ENCODE peak calls at places on chromosomes 5 and 9, in eight cellular contexts. Q is suprapubic skin, C is uterus, R is A549, Y is sigmoid colon, W is breast epithelium, P is ovary, S is heart left ventricle. V is an unnamed sample.

GRCh38 chr9:131276107-131276888 is at the start of gene FAM78A:
- DNase-seq in S (peak), Y (no peak), W (no peak), C (no peak), R (no peak), Q (no peak), P (peak), V (peak)

GRCh38 chr9:69916950-69917349 is 96.3 kb downstream of the CFAP95 start:
- DNase-seq in R (no peak), Y (no peak), W (no peak), Q (no peak), S (no peak), C (no peak), P (no peak), V (no peak)

GRCh38 chr9:34203275-34204010 is 24.6 kb downstream of the UBAP1 start:
- DNase-seq in Q (no peak), P (no peak), C (no peak), R (no peak), Y (no peak), S (no peak), W (no peak), V (no peak)

GRCh38 chr9:81499021-81499454 is 190.3 kb downstream of the TLE1 start:
- DNase-seq in C (peak), W (peak), Q (no peak), Y (peak), R (no peak), S (no peak), P (no peak), V (no peak)

GRCh38 chr5:126681970-126682369 is 81.2 kb downstream of the PHAX start:
- DNase-seq in P (no peak), S (no peak), C (no peak), W (no peak), R (no peak), Q (no peak), Y (no peak), V (no peak)

GRCh38 chr9:89359018-89359417 is 40.7 kb downstream of the SECISBP2 start:
- DNase-seq in W (no peak), Y (no peak), Q (no peak), C (no peak), S (peak), R (no peak), P (no peak), V (no peak)

GRCh38 chr5:177593511-177593910 is 1.5 kb downstream of the TMED9 start:
- DNase-seq in Q (no peak), C (no peak), R (no peak), S (no peak), Y (peak), W (no peak), P (no peak), V (no peak)

GRCh38 chr5:53733853-53734252 is 173.4 kb downstream of the NDUFS4 start:
- DNase-seq in C (no peak), W (no peak), Q (no peak), Y (no peak), P (no peak), S (no peak), R (peak), V (no peak)

GRCh38 chr9:16023466-16023865 is 470.6 kb downstream of the CCDC171 start:
- DNase-seq in C (no peak), R (no peak), Q (no peak), S (no peak), W (no peak), Y (no peak), P (no peak), V (no peak)

GRCh38 chr5:5403736-5404135 is 18.7 kb upstream of the ICE1 start:
- DNase-seq in C (no peak), Y (no peak), W (no peak), Q (no peak), S (no peak), R (no peak), P (no peak), V (no peak)

GRCh38 chr5:109877670-109878045 is 187.9 kb downstream of the MAN2A1 start:
- DNase-seq in W (no peak), R (no peak), S (no peak), P (no peak), Q (no peak), C (no peak), Y (no peak), V (no peak)

GRCh38 chr5:134114886-134115805 is 665 bp downstream of the TCF7 start:
- DNase-seq in Q (no peak), W (no peak), R (no peak), S (no peak), Y (no peak), P (peak), C (no peak), V (no peak)

GRCh38 chr9:73183917-73184861 is 32.5 kb downstream of the ANXA1 start:
- DNase-seq in Q (no peak), W (no peak), P (no peak), Y (no peak), R (peak), C (no peak), S (no peak), V (no peak)

GRCh38 chr9:35538361-35539234 is 48.7 kb downstream of the RUSC2 start:
- DNase-seq in W (peak), Y (peak), C (peak), S (peak), Q (peak), P (peak), R (no peak), V (peak)

GRCh38 chr5:4246447-4246846 is 650.8 kb downstream of the IRX1 start:
- DNase-seq in W (peak), P (no peak), S (no peak), C (no peak), R (no peak), Q (no peak), Y (no peak), V (no peak)

GRCh38 chr5:61301820-61302563 is 30.1 kb upstream of the ZSWIM6 start:
- DNase-seq in Y (peak), R (peak), Q (peak), C (no peak), W (peak), S (peak), P (peak), V (no peak)
- H3K27ac ChIP-seq in Y (peak), R (peak), Q (peak), C (no peak), W (peak), S (peak), P (no peak), V (no peak)

DNA sequence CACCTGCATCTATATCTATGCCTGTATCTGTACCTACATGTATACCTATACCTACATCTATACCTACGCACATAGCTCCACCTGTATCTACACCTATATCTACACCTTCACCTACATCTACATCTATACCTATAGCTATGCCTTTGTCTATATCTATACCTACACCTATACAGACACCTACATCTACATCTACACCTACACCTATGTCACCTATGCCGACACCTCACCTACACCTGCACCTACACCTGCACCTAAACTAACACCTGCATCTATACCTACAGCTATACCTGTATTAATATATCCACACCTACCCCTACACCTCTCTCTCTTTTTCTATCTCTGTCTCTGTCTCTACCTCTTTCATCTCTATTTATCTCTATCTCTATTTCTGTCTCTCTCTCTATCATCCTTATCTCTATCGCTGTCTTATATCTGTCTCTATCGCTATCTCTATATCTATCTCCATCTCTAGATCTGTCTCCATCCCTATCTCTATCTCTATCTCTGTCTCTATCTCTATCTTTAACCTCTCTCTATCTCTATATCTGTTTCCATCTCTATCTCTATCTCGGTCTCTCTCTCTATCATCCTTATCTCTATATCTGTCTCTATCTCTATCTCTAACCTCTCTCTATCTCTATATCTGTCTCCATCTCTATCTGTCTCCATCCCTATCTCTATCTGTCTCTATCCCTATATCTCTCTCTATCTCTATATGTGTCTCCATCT is 37.9 kb downstream of the IRX4 start:
- DNase-seq in S (no peak), R (no peak), Q (no peak), C (no peak), Y (no peak), P (no peak), W (no peak), V (no peak)
- TF ChIP-seq CTCF in S (no peak), R (no peak), Q (no peak), C (no peak), Y (no peak), P (no peak), W (no peak), V (no peak)

DNA sequence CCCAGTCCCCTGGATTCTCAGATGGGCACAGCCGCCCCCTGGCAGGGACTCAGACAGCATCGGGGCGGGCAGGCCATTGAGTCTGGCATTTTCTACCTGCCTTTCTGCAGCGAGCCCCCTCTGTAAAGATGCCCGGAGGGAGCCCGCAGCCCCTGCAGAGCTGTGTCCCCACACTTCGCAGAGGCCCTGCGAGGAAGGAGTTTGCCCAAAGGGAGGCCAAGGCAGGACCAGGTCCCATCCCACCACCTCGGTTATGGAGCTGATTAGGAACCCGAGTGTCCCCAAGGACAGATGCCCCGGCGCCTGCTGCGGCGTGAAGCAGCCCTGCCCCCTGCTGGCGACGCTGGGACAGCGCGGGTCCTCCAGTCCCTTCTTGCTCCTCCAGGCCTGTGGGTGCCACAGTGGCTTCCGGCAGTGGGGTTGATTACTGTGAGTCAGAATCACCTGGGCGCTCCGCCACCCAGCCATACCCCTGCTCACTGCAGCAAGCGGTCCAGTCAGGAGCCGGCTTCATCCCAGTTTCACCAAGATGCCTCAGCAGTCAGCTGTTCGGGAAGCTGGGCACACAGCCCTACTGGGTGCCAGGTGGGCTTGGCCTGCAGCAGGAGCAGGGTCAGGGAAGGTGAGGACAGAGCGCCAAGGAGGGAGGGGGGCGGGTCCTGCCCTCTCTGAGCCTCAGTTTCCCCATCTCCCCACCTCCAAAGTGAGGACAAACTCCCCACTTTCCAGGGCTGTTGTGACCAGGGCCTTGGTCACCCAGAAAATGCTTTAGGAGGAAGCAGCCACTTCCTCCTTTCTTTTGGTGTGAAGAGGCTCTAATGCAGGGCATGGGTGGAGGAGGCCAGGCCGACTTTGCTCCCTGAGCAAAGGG is 117.1 kb downstream of the RXRA start:
- DNase-seq in Y (peak), C (peak), W (peak), Q (peak), S (peak), P (peak), R (peak), V (peak)
- TF ChIP-seq POLR2A in Y (no peak), C (no peak), W (no peak), Q (no peak), S (no peak), P (no peak), R (no peak), V (no peak)

DNA sequence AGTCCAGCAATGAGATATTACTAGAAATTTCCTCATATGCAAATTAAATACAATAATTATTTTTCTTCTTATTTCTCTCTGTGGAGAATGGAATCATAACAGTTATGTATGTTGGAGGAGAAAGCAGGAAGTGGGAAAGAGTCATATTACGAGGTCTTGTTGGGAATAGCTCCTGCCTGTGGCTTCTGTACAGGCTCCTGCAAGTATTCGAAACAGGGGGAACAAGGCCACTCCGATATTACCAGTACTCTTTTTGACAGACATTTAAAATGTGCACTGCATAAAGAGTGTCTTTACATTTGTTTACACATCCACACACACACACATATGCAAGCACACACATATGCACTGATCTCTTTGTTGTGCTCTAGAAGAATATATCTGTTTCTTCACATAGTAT is 812.0 kb upstream of the ZNF608 start:
- DNase-seq in C (no peak), P (no peak), S (no peak), Y (no peak), W (no peak), R (no peak), Q (no peak), V (no peak)
- H3K27ac ChIP-seq in C (no peak), P (no peak), S (no peak), Y (no peak), W (no peak), R (no peak), Q (no peak), V (no peak)

GRCh38 chr5:58412081-58412480 is 47.8 kb downstream of the PLK2 start:
- DNase-seq in P (no peak), Y (no peak), Q (no peak), C (no peak), W (no peak), R (no peak), S (no peak), V (no peak)

GRCh38 chr5:58410441-58410840 is 49.4 kb downstream of the PLK2 start:
- DNase-seq in P (no peak), S (no peak), Y (no peak), C (no peak), W (no peak), Q (no peak), R (peak), V (no peak)

GRCh38 chr5:58412932-58413331 is 47.0 kb downstream of the PLK2 start:
- DNase-seq in P (no peak), C (no peak), Q (no peak), Y (no peak), R (no peak), W (no peak), S (no peak), V (no peak)

GRCh38 chr5:58407042-58407709 is 52.7 kb downstream of the PLK2 start:
- DNase-seq in P (no peak), C (no peak), W (no peak), Y (no peak), R (peak), Q (no peak), S (no peak), V (no peak)

DNA sequence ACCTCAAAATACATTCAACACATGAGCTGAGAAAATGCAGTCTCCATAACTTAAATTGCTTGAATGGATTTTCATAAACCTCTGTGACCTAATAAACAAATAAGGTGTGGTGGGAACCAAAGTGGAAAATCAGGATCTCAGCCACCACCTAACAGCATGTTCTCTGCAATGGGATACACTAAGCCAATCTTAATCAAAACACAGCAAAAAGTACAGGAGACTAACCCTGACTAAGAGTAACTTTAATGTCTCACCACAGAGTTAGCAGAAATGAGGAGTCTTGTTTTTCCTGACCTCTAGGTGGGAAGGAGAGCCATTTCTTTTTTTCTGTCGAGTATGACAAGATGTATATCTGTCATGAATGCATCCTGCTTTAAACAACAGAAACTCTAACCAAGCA is 48.5 kb downstream of the PLK2 start:
- DNase-seq in C (no peak), Q (no peak), R (peak), S (no peak), W (no peak), Y (no peak), P (no peak), V (no peak)
- TF ChIP-seq CTCF in C (no peak), Q (no peak), R (no peak), S (no peak), W (no peak), Y (no peak), P (no peak), V (no peak)

DNA sequence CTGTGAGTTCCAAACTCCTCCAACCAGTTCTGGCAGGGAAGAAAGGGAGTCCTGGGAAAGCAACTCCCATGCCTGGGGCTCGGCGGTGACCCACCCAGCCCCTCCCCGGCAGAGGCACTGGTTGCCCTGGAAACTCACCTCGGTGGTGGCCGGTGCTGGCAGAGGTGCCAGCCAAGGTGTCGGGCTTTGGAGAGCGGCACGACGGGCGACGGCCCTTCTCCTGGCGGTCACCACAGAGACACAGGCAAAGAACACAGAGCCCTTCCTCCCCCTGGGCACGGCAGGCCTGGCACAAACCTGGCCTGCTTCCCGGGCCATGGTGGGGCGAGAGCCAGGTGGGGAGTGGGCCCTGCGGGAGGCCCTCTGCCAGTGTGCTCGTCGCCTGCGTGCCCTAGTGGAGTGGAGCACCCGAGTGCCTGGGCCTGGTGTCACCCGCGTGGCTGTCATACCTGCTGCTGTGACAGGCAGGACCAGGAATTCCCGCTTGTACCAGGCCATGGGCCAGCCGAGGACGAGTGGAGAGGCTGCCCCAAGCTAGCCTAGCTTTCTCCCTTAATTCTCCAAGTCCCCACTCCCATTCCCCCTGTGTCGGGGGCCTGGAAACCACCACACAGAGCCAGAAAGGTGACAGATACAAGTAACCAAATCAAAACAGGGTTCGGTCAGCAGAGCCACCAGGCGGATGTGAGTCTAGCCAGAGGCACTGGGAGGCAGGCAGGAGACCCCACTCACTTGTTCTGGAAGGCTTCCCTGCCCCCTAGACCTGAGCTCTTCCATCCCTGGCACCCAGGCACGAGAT is 8.2 kb upstream of the RALGDS start:
- DNase-seq in S (peak), Y (no peak), P (no peak), R (no peak), C (no peak), Q (no peak), W (no peak), V (no peak)
- TF ChIP-seq POLR2A in S (no peak), Y (no peak), P (no peak), R (no peak), C (no peak), Q (no peak), W (no peak), V (no peak)

GRCh38 chr5:176203086-176203485 is 35.1 kb upstream of the SIMC1 start:
- DNase-seq in C (no peak), W (no peak), R (no peak), S (no peak), Q (no peak), Y (no peak), P (no peak), V (no peak)
- H3K27ac ChIP-seq in C (no peak), W (no peak), R (no peak), S (no peak), Q (no peak), Y (no peak), P (no peak), V (no peak)

GRCh38 chr9:101706261-101706798 is 32.1 kb downstream of the GRIN3A start:
- DNase-seq in C (no peak), Y (no peak), R (no peak), Q (no peak), S (no peak), P (no peak), W (no peak), V (no peak)

GRCh38 chr9:101706929-101707328 is 31.5 kb downstream of the GRIN3A start:
- DNase-seq in C (no peak), Q (no peak), P (no peak), R (no peak), W (no peak), Y (no peak), S (no peak), V (no peak)

GRCh38 chr9:101702257-101702656 is 36.2 kb downstream of the GRIN3A start:
- DNase-seq in S (no peak), R (no peak), C (no peak), P (no peak), Y (no peak), Q (no peak), W (no peak), V (no peak)

GRCh38 chr9:101707708-101708107 is 30.7 kb downstream of the GRIN3A start:
- DNase-seq in Q (no peak), Y (no peak), S (no peak), W (no peak), P (no peak), C (no peak), R (no peak), V (no peak)

DNA sequence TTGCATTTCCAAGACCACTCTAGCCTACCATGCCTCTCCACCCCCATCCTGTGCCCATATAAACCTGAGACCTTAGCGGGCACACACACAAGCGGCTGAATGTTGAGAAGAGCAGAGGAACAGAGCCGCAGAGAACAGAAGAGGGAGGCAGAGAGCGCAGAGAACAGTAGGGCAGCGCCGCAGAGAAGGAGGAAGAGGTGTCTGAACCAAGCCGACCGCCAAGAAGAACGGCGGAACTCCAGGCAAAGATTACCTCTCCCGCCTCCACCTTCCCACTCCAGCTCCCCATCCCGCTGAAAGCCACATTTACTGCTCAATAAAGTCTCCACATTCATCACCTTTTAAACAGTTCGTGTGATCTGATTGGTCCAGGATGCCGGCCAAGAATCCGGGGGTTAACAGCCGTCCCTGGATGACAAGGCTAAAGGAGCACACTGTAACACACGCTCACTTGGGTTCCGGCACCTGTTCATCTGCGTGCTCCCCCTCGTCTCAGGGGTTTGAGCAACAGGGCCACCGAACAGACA is 33.2 kb downstream of the GRIN3A start:
- DNase-seq in Q (no peak), R (peak), W (no peak), Y (no peak), C (no peak), S (peak), P (no peak), V (peak)
- TF ChIP-seq CTCF in Q (no peak), R (no peak), W (no peak), Y (no peak), C (no peak), S (no peak), P (no peak), V (no peak)